ENCODE peak calls at places on chromosome 12, in four cellular contexts. W is dorsolateral prefrontal cortex, B is cardiac fibroblast, J is fibroblast of pulmonary artery. Z is an unnamed sample.

GRCh38 chr12:43937947-43938346 is 102.1 kb downstream of the TMEM117 start:
- DNase-seq in J (peak; percentile 17), B (peak; percentile 18), W (no peak), Z (peak; percentile 29)

GRCh38 chr12:52230364-52231281 is 2.4 kb upstream of the KRT7 start:
- DNase-seq in B (peak; percentile 87), W (no peak), J (peak; percentile 85), Z (peak; percentile 73)

GRCh38 chr12:47882796-47883546 is 21.8 kb downstream of the VDR start:
- DNase-seq in J (no peak), W (peak; percentile 74), B (no peak), Z (peak; percentile 42)

GRCh38 chr12:117126335-117126734 is 27.1 kb upstream of the TESC start:
- DNase-seq in J (no peak), W (no peak), B (no peak), Z (no peak)

GRCh38 chr12:5247144-5247543 is 184.8 kb upstream of the NTF3 start:
- DNase-seq in J (no peak), B (no peak), W (no peak), Z (no peak)

GRCh38 chr12:106147956-106148355 is 9.2 kb upstream of the NUAK1 start:
- DNase-seq in J (no peak), B (no peak), W (peak; percentile 85), Z (no peak)

GRCh38 chr12:108394196-108394595 is 55.1 kb upstream of the CMKLR1 start:
- DNase-seq in B (peak; percentile 32), J (no peak), W (no peak), Z (no peak)

GRCh38 chr12:26810330-26810729 is 22.7 kb downstream of the ITPR2 start:
- DNase-seq in W (no peak), B (peak; percentile 91), J (peak; percentile 85), Z (peak; percentile 82)

GRCh38 chr12:122354958-122355641 is 67.4 kb downstream of the CLIP1 start:
- DNase-seq in B (no peak), J (no peak), W (peak; percentile 77), Z (no peak)

GRCh38 chr12:49165114-49165513 is 23.8 kb downstream of the TUBA1A start:
- DNase-seq in W (no peak), J (no peak), B (no peak), Z (no peak)

GRCh38 chr12:4579305-4580097 is 17.5 kb downstream of the DYRK4 start:
- DNase-seq in W (no peak), J (peak; percentile 23), B (peak; percentile 17), Z (peak; percentile 29)

DNA sequence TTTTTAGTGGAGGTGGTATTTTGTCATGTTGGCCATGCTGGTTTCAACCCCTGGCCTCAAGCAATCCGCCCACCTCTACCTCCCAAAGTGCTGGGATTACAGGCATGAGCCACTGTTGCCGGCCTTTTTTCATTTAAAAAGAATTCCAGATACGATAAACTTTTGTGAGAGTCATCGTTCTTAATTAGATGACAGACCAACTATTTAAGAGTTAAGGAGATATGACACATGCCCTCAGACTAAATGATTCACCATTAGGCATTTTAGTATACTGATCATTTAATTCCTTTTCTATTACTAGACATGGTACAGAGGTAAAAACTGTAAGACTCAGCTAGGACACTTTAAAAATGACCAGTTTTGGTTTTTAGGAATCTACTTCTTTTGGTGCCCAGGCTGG is 2.4 kb downstream of the ANKRD13A start:
- DNase-seq in B (no peak), W (no peak), J (no peak), Z (peak; percentile 87)
- TF ChIP-seq CTCF in B (no peak), W (no peak), J (no peak), Z (no peak)

GRCh38 chr12:82760423-82760822 is 73.7 kb downstream of the TMTC2 start:
- DNase-seq in W (no peak), B (no peak), J (no peak), Z (no peak)
- H3K4me3 ChIP-seq in W (no peak overlapping the region), B (no peak overlapping the region), J (no peak overlapping the region), Z (no peak overlapping the region)

GRCh38 chr12:12086331-12086730 is 15.6 kb downstream of the BCL2L14 start:
- DNase-seq in B (no peak), J (no peak), W (no peak), Z (no peak)

GRCh38 chr12:12087693-12088034 is 16.9 kb downstream of the BCL2L14 start:
- DNase-seq in J (no peak), W (no peak), B (no peak), Z (no peak)

GRCh38 chr12:12086975-12087692 is 16.4 kb downstream of the BCL2L14 start:
- DNase-seq in W (no peak), B (no peak), J (no peak), Z (no peak)

GRCh38 chr12:12088147-12088546 is 17.4 kb downstream of the BCL2L14 start:
- DNase-seq in J (no peak), W (no peak), B (no peak), Z (no peak)

DNA sequence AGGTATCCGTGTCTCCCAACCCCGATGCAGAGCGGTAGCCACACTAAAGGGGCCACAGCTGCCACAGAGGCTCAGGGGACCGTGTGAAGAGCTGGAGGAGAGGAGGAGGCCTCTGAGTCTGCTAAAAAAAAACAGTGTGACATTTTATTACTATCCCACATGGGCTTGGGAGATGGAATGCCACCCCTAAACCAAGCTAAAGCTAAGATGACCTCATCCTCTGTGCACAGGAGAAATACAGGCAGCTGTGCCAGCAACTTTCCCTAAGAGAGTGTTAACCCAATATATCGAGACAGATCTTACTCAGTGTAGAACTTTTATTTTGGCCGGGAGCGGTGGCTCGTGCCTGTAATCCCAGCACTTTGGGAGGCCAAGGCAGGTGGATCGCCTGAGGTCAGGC is 18.0 kb downstream of the BCL2L14 start:
- DNase-seq in J (no peak), W (no peak), B (no peak), Z (no peak)
- TF ChIP-seq CTCF in J (no peak), W (no peak), B (no peak), Z (no peak)

GRCh38 chr12:57063991-57064725 is 14.2 kb upstream of the MYO1A start:
- DNase-seq in J (no peak), B (no peak), W (no peak), Z (no peak)
- H3K4me3 ChIP-seq in J (no peak overlapping the region), B (no peak overlapping the region), W (no peak overlapping the region), Z (no peak overlapping the region)

GRCh38 chr12:120468846-120469449 is 600 bp downstream of the SRSF9 start:
- DNase-seq in J (no peak), B (no peak), W (peak; percentile 55), Z (no peak)
- TF ChIP-seq CTCF in J (no peak), B (no peak), W (no peak), Z (no peak)

GRCh38 chr12:627285-627684 is 36.0 kb downstream of the NINJ2 start:
- DNase-seq in W (no peak), J (no peak), B (no peak), Z (no peak)

GRCh38 chr12:627863-628805 is 35.1 kb downstream of the NINJ2 start:
- DNase-seq in B (no peak), J (no peak), W (no peak), Z (peak; percentile 27)

GRCh38 chr12:632102-632696 is 31.0 kb downstream of the NINJ2 start:
- DNase-seq in J (peak; percentile 82), W (no peak), B (peak; percentile 78), Z (peak; percentile 87)

GRCh38 chr12:633731-634130 is 29.5 kb downstream of the NINJ2 start:
- DNase-seq in J (no peak), B (no peak), W (no peak), Z (no peak)

DNA sequence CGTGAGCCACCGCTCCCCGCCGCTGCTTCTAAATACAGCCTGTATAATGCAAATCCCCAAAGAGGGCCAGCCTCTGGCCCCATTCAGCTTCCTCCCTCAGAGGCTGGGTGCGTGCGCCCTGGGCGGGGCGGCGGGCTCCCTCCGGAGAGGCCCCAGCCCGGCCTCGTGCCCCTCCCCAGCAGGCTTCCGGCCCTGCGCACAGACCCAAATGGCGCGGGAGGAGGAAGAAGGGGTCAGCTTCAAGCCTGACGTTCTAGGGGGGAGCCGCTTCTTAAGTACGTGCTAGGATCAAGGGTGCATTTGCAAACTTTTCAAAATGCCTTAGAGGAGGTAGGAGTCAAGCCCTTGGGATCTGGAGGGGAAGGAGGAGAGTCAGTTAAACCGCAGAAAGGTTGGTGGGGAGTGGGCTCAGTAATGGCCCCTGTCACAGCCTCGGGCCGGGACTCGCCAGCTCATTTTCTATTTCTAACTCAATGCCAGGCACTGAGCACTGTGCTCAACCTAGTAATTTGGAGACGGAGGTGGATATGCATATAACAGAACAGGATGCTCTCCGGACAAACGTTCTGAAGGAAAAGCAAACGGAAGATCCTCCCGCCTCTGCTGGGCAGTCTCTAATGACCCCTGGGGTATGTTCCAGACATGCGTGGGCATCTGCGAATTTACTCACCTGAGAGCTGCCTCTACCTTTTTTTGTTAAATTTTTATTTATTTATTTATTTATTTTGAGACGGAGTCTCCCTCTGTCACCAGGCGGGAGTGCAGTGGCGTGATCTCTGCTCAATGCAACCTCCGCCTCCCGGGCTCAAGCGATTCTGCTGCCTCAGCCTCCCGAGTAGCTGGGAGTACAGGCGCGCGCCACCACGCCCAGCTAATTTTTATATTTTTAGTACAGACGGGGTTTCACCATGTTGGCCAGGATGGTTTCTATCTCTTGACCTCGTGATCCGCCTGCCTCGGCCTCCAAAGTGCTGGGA is 32.3 kb downstream of the NINJ2 start:
- DNase-seq in J (no peak), W (no peak), B (no peak), Z (no peak)
- H3K4me3 ChIP-seq in J (no peak overlapping the region), W (peak overlapping the region; percentile 30), B (no peak overlapping the region), Z (no peak overlapping the region)

GRCh38 chr12:124347335-124347734 is 52.4 kb downstream of the RFLNA start:
- DNase-seq in B (no peak), J (no peak), W (no peak), Z (no peak)

GRCh38 chr12:124348659-124349380 is 53.9 kb downstream of the RFLNA start:
- DNase-seq in B (no peak), W (no peak), J (no peak), Z (no peak)

GRCh38 chr12:124345795-124346194 is 50.9 kb downstream of the RFLNA start:
- DNase-seq in B (no peak), J (no peak), W (no peak), Z (no peak)

GRCh38 chr12:124346425-124347168 is 51.7 kb downstream of the RFLNA start:
- DNase-seq in W (no peak), B (no peak), J (no peak), Z (no peak)

DNA sequence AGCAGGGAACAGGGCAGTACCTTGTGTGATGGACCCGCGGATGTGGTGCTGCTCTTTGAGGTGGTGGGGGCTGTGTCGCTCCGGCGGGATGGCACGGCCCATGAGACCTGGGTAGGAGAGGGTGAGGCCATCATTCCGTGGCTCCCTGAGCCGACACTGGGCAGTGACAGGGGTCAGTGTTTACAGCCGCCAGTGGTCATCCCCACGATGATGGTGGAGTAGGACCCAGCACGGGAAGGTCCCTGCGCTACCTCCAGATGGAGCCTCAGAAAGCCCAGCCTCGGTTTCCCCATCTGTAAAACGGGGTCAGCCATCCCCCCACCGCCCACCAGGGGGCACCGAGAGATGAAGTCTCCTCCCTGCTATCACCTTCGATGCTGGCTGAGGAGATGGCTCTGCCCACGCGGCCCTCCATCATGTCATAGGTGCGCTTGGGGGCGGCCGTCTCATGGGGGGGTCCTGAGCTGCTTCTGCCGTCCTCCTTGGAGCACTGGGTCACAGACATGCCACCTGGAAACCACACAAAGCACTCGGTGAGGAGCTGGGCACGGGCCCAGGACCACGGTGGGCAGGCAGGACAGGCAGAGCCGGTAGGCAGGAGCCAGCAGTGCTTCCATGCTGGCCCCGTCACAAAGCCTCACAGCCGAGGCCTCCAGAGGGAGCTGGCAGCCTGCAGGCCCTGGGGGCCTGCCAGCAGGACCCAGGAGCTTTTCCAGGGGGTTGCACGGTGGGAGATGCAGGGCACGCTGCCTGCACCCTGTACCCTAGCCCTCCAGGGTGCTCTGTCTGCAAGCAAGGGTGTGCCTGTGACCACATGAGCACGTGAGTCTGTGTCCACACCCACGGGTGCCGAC is 53.1 kb downstream of the RFLNA start:
- DNase-seq in W (no peak), J (no peak), B (no peak), Z (no peak)
- TF ChIP-seq CTCF in W (peak; percentile 37), J (peak; percentile 46), B (peak; percentile 51), Z (peak; percentile 48)

Z was measured in epithelial cell of esophagus.